ENCODE peak calls at places on chromosomes 16 and 17, in five cellular contexts. V is neural progenitor cell, L is uterus, A is stomach, D is hepatocyte. I is an unnamed sample.

GRCh38 chr17:16472539-16472938 is 19.5 kb downstream of the LRRC75A start:
- DNase-seq in V (no peak), L (no peak), A (no peak), D (no peak), I (no peak)

GRCh38 chr17:41567317-41567716 is 4.5 kb downstream of the KRT9 start:
- DNase-seq in V (no peak), L (no peak), A (no peak), D (no peak), I (no peak)

GRCh38 chr17:82351254-82351712 is 7.8 kb upstream of the TEX19 start:
- DNase-seq in V (no peak), L (no peak), A (no peak), D (no peak), I (no peak)

GRCh38 chr17:60333628-60334031 is 58.3 kb downstream of the USP32 start:
- DNase-seq in V (no peak), L (no peak), A (no peak), D (no peak), I (no peak)

GRCh38 chr16:17382514-17382913 is 88.2 kb downstream of the XYLT1 start:
- DNase-seq in V (no peak), L (no peak), A (no peak), D (no peak), I (no peak)

GRCh38 chr17:66915204-66915611 is 49.3 kb upstream of the CACNG4 start:
- DNase-seq in V (peak; percentile 35), L (no peak), A (peak; percentile 52), D (peak; percentile 23), I (no peak)

GRCh38 chr17:350706-351435 is 1.7 kb downstream of the RPH3AL start:
- DNase-seq in V (no peak), L (peak; percentile 75), A (peak; percentile 76), D (peak; percentile 69), I (no peak)

GRCh38 chr17:3804503-3804931 is 3.5 kb upstream of the ITGAE start:
- DNase-seq in V (no peak), L (no peak), A (no peak), D (peak; percentile 41), I (no peak)

GRCh38 chr17:67365762-67366192 is 600 bp downstream of the PSMD12 start:
- DNase-seq in V (no peak), L (no peak), A (no peak), D (peak; percentile 39), I (no peak)

GRCh38 chr17:50918933-50919296 is 52.8 kb upstream of the TOB1 start:
- DNase-seq in V (no peak), L (no peak), A (peak; percentile 62), D (peak; percentile 61), I (no peak)

GRCh38 chr16:17515421-17516210 is 44.9 kb upstream of the XYLT1 start:
- DNase-seq in V (no peak), L (no peak), A (no peak), D (no peak), I (no peak)

GRCh38 chr16:88965411-88965810 is 11.6 kb downstream of the CBFA2T3 start:
- DNase-seq in V (no peak), L (no peak), A (no peak), D (no peak), I (no peak)

GRCh38 chr16:19841184-19841583 is 43.5 kb downstream of the GPRC5B start:
- DNase-seq in V (no peak), L (no peak), A (no peak), D (no peak), I (no peak)

GRCh38 chr17:78458739-78459335 is 80.4 kb downstream of the PGS1 start:
- DNase-seq in V (no peak), L (no peak), A (no peak), D (no peak), I (no peak)

GRCh38 chr16:71971571-71971970 is 28.6 kb downstream of the PKD1L3 start:
- DNase-seq in V (no peak), L (no peak), A (no peak), D (no peak), I (no peak)

GRCh38 chr16:48126801-48127644 is 28.8 kb downstream of the ABCC12 start:
- DNase-seq in V (no peak), L (no peak), A (peak; percentile 78), D (peak; percentile 66), I (no peak)

GRCh38 chr16:19874026-19874425 is 10.6 kb downstream of the GPRC5B start:
- DNase-seq in V (no peak), L (no peak), A (no peak), D (no peak), I (no peak)

GRCh38 chr16:8552487-8553221 is 37.7 kb downstream of the TMEM114 start:
- DNase-seq in V (peak; percentile 53), L (no peak), A (peak; percentile 14), D (no peak), I (no peak)

GRCh38 chr17:9971991-9972390 is 66.9 kb upstream of the RCVRN start:
- DNase-seq in V (no peak), L (peak; percentile 59), A (peak; percentile 35), D (peak; percentile 74), I (no peak)

GRCh38 chr16:5709889-5710288 is 612.3 kb upstream of the EEF2KMT start:
- DNase-seq in V (peak; percentile 82), L (no peak), A (no peak), D (peak; percentile 61), I (no peak)

GRCh38 chr16:74034862-74035261 is 261.8 kb upstream of the PSMD7 start:
- DNase-seq in V (peak; percentile 66), L (no peak), A (no peak), D (peak; percentile 50), I (no peak)

GRCh38 chr17:72926171-72926570 is 166.3 kb downstream of the SLC39A11 start:
- DNase-seq in V (no peak), L (no peak), A (no peak), D (no peak), I (no peak)

GRCh38 chr16:31713945-31714898 is 159.4 kb upstream of the ZNF267 start:
- DNase-seq in V (peak; percentile 67), L (no peak), A (no peak), D (no peak), I (no peak)
- TF ChIP-seq CTCF in V (peak; percentile 72), L (no peak), A (no peak), D (peak; percentile 36), I (no peak)

GRCh38 chr17:7136266-7136877 is 21.8 kb upstream of the ASGR2 start:
- DNase-seq in V (peak; percentile 90), L (peak; percentile 65), A (peak; percentile 86), D (peak; percentile 91), I (no peak)

GRCh38 chr17:7138800-7139381 is 24.3 kb upstream of the ASGR2 start:
- DNase-seq in V (no peak), L (no peak), A (no peak), D (no peak), I (no peak)

GRCh38 chr17:7137182-7137943 is 22.7 kb upstream of the ASGR2 start:
- DNase-seq in V (no peak), L (no peak), A (no peak), D (no peak), I (no peak)

GRCh38 chr17:7141824-7142223 is 27.2 kb upstream of the ASGR2 start:
- DNase-seq in V (no peak), L (no peak), A (peak; percentile 50), D (peak; percentile 57), I (no peak)

GRCh38 chr17:7139400-7139799 is 24.8 kb upstream of the ASGR2 start:
- DNase-seq in V (no peak), L (no peak), A (no peak), D (no peak), I (no peak)
- H3K27ac ChIP-seq in V (no peak overlapping the region), L (no peak overlapping the region), A (no peak overlapping the region), D (no peak overlapping the region), I (no peak overlapping the region)

GRCh38 chr17:57245786-57246185 is 10.5 kb upstream of the MSI2 start:
- DNase-seq in V (no peak), L (no peak), A (no peak), D (no peak), I (no peak)

GRCh38 chr17:57243171-57243622 is 13.1 kb upstream of the MSI2 start:
- DNase-seq in V (peak; percentile 82), L (peak; percentile 56), A (peak; percentile 73), D (peak; percentile 82), I (no peak)

GRCh38 chr17:57247913-57248312 is 8.4 kb upstream of the MSI2 start:
- DNase-seq in V (no peak), L (no peak), A (no peak), D (no peak), I (no peak)

GRCh38 chr17:57247261-57247660 is 9.1 kb upstream of the MSI2 start:
- DNase-seq in V (no peak), L (no peak), A (no peak), D (no peak), I (no peak)

GRCh38 chr17:57246257-57246656 is 10.1 kb upstream of the MSI2 start:
- DNase-seq in V (no peak), L (no peak), A (no peak), D (no peak), I (no peak)
- TF ChIP-seq CTCF in V (no peak), L (no peak), A (no peak), D (no peak), I (no peak)

GRCh38 chr17:17690156-17690737 is 9.0 kb downstream of the RAI1 start:
- DNase-seq in V (no peak), L (no peak), A (peak; percentile 58), D (no peak), I (no peak)
- H3K27ac ChIP-seq in V (no peak overlapping the region), L (no peak overlapping the region), A (peak overlapping the region; percentile 95), D (peak overlapping the region; percentile 100), I (no peak overlapping the region)

GRCh38 chr17:76202516-76202915 is 37.8 kb downstream of the RNF157 start:
- DNase-seq in V (no peak), L (no peak), A (no peak), D (no peak), I (no peak)

GRCh38 chr17:76204277-76204676 is 36.0 kb downstream of the RNF157 start:
- DNase-seq in V (no peak), L (no peak), A (no peak), D (no peak), I (no peak)

GRCh38 chr17:76208120-76208519 is 32.2 kb downstream of the RNF157 start:
- DNase-seq in V (no peak), L (no peak), A (no peak), D (no peak), I (no peak)

GRCh38 chr17:76207268-76207667 is 33.0 kb downstream of the RNF157 start:
- DNase-seq in V (no peak), L (no peak), A (no peak), D (no peak), I (no peak)

GRCh38 chr17:76207670-76208069 is 32.6 kb downstream of the RNF157 start:
- DNase-seq in V (no peak), L (no peak), A (no peak), D (no peak), I (no peak)
- TF ChIP-seq CTCF in V (no peak), L (no peak), A (no peak), D (no peak), I (no peak)

DNA sequence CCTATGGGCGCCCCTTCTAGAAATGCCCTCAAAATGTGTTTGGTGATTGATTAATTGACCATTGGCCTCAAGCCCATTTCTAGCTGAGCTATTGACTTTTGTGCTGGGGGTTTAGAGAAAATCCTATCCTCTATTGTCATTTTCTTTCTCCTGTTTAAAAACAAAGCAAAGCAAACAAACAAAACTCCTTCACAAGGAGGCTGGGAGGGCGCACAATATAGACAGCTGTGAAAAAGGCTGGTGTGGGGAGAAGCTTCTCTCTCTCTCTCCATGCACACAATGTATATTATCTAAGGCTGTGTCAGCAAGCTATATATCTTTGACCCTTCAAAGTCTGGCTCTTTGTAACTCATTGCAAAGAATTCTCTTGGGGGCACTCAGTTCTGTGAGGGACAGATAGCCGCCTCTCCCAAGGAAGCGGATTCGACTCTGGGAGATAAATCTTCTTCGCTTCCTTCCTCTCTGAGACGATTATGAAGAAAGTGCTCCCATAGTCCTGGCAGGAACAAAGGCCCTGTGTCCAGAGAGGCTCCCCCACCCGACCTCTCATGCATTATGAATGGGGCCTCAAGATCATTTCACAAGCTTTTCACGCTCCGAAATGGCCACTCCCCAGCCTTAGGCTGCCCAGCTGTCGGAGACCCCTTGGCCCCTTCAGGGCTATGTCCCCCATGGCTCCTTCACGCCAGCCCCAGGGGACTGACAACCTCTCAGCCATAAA is 33.1 kb upstream of the MEAK7 start:
- DNase-seq in V (no peak), L (no peak), A (no peak), D (no peak), I (no peak)
- H3K27ac ChIP-seq in V (peak overlapping the region; percentile 54), L (no peak overlapping the region), A (no peak overlapping the region), D (no peak overlapping the region), I (no peak overlapping the region)

I was measured in coronary artery.